ENCODE peak calls at places on chromosomes 6 and 20, in six cellular contexts. One of them, this sample, is unnamed.

GRCh38 chr6:119620846-119621570 is 271.4 kb upstream of the MAN1A1 start:
- DNase-seq in kidney epithelial cell: peak; percentile 48
- DNase-seq in neural progenitor cell: no peak
- DNase-seq in heart right ventricle: no peak
- DNase-seq in Peyer's patch: no peak
- DNase-seq in osteoblast: peak; percentile 29
- DNase-seq in this sample: peak; percentile 94

GRCh38 chr20:52102559-52102958 is 89.0 kb downstream of the ZFP64 start:
- DNase-seq in Peyer's patch: no peak
- DNase-seq in osteoblast: no peak
- DNase-seq in kidney epithelial cell: no peak
- DNase-seq in neural progenitor cell: no peak
- DNase-seq in heart right ventricle: no peak
- DNase-seq in this sample: no peak

GRCh38 chr6:109783245-109783990 is 92.3 kb downstream of the FIG4 start:
- DNase-seq in neural progenitor cell: peak; percentile 76
- DNase-seq in osteoblast: peak; percentile 68
- DNase-seq in Peyer's patch: no peak
- DNase-seq in heart right ventricle: no peak
- DNase-seq in kidney epithelial cell: no peak
- DNase-seq in this sample: no peak

GRCh38 chr6:146689806-146690205 is 91.0 kb downstream of the ADGB start:
- DNase-seq in heart right ventricle: no peak
- DNase-seq in Peyer's patch: no peak
- DNase-seq in osteoblast: no peak
- DNase-seq in kidney epithelial cell: no peak
- DNase-seq in neural progenitor cell: no peak
- DNase-seq in this sample: no peak

GRCh38 chr6:90411292-90411781 is 114.7 kb upstream of the BACH2 start:
- DNase-seq in Peyer's patch: peak; percentile 65
- DNase-seq in kidney epithelial cell: no peak
- DNase-seq in heart right ventricle: no peak
- DNase-seq in neural progenitor cell: no peak
- DNase-seq in osteoblast: no peak
- DNase-seq in this sample: peak; percentile 99

GRCh38 chr20:56487216-56487615 is 18.8 kb downstream of the RTF2 start:
- DNase-seq in neural progenitor cell: no peak
- DNase-seq in kidney epithelial cell: no peak
- DNase-seq in Peyer's patch: no peak
- DNase-seq in osteoblast: no peak
- DNase-seq in heart right ventricle: no peak
- DNase-seq in this sample: no peak

GRCh38 chr20:42795399-42795798 is 394.3 kb downstream of the PTPRT start:
- DNase-seq in neural progenitor cell: no peak
- DNase-seq in osteoblast: no peak
- DNase-seq in Peyer's patch: no peak
- DNase-seq in heart right ventricle: no peak
- DNase-seq in kidney epithelial cell: no peak
- DNase-seq in this sample: no peak

GRCh38 chr6:89966913-89967312 is 72.6 kb downstream of the GJA10 start:
- DNase-seq in kidney epithelial cell: no peak
- DNase-seq in heart right ventricle: no peak
- DNase-seq in osteoblast: no peak
- DNase-seq in Peyer's patch: no peak
- DNase-seq in neural progenitor cell: no peak
- DNase-seq in this sample: no peak

GRCh38 chr20:10490706-10491105 is 55.6 kb downstream of the SLX4IP start:
- DNase-seq in neural progenitor cell: peak; percentile 44
- DNase-seq in osteoblast: no peak
- DNase-seq in heart right ventricle: no peak
- DNase-seq in Peyer's patch: no peak
- DNase-seq in kidney epithelial cell: no peak
- DNase-seq in this sample: no peak

GRCh38 chr20:2816583-2817340 is 598 bp downstream of the TMEM239 start:
- DNase-seq in neural progenitor cell: peak; percentile 33
- DNase-seq in kidney epithelial cell: no peak
- DNase-seq in osteoblast: no peak
- DNase-seq in Peyer's patch: peak; percentile 44
- DNase-seq in heart right ventricle: no peak
- DNase-seq in this sample: no peak

GRCh38 chr6:127634178-127634577 is 57.2 kb downstream of the C6orf58 start:
- DNase-seq in kidney epithelial cell: no peak
- DNase-seq in heart right ventricle: no peak
- DNase-seq in Peyer's patch: no peak
- DNase-seq in osteoblast: no peak
- DNase-seq in neural progenitor cell: no peak
- DNase-seq in this sample: no peak

GRCh38 chr6:99432877-99433276 is 7.8 kb upstream of the PNISR start:
- DNase-seq in kidney epithelial cell: peak; percentile 41
- DNase-seq in heart right ventricle: no peak
- DNase-seq in neural progenitor cell: peak; percentile 36
- DNase-seq in osteoblast: no peak
- DNase-seq in Peyer's patch: no peak
- DNase-seq in this sample: no peak

GRCh38 chr6:94300424-94301144 is 881.2 kb upstream of the EPHA7 start:
- DNase-seq in osteoblast: no peak
- DNase-seq in kidney epithelial cell: no peak
- DNase-seq in heart right ventricle: peak; percentile 75
- DNase-seq in Peyer's patch: no peak
- DNase-seq in neural progenitor cell: no peak
- DNase-seq in this sample: no peak

GRCh38 chr20:23013429-23013828 is 21.7 kb upstream of the SSTR4 start:
- DNase-seq in heart right ventricle: peak; percentile 61
- DNase-seq in kidney epithelial cell: no peak
- DNase-seq in osteoblast: no peak
- DNase-seq in neural progenitor cell: no peak
- DNase-seq in Peyer's patch: no peak
- DNase-seq in this sample: peak; percentile 36

GRCh38 chr6:3943373-3943772 is 94.2 kb downstream of the FAM50B start:
- DNase-seq in kidney epithelial cell: no peak
- DNase-seq in Peyer's patch: no peak
- DNase-seq in neural progenitor cell: no peak
- DNase-seq in heart right ventricle: peak; percentile 43
- DNase-seq in osteoblast: no peak
- DNase-seq in this sample: no peak

GRCh38 chr6:87066449-87067288 is 28.2 kb downstream of the CGA start:
- DNase-seq in osteoblast: peak; percentile 89
- DNase-seq in kidney epithelial cell: peak; percentile 14
- DNase-seq in neural progenitor cell: peak; percentile 68
- DNase-seq in heart right ventricle: peak; percentile 40
- DNase-seq in Peyer's patch: peak; percentile 56
- DNase-seq in this sample: peak; percentile 64

GRCh38 chr6:112988748-112989147 is 641.6 kb downstream of the RFPL4B start:
- DNase-seq in heart right ventricle: no peak
- DNase-seq in neural progenitor cell: no peak
- DNase-seq in osteoblast: no peak
- DNase-seq in kidney epithelial cell: no peak
- DNase-seq in Peyer's patch: no peak
- DNase-seq in this sample: no peak

DNA sequence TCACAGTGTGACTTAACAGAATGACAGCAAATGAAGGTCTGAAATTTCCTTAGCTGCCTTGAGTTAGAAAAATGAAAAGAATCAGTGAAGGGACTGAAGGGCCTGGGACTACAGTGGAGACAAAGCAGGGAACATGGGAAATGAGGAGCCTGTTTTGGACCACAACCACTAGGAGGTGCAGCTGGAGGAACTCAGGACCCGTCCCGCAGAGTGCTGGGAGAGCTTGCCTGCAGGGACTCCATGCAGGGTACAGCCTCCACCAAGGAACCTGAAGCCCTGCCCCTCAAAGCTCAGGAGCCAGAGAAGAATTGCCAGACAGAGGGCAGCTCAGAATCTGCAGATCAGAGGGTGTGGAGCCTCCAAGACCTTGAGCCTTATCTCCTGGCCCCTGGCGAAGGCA is 50.7 kb downstream of the LRFN2 start:
- DNase-seq in osteoblast: no peak
- DNase-seq in kidney epithelial cell: no peak
- DNase-seq in heart right ventricle: no peak
- DNase-seq in neural progenitor cell: peak; percentile 53
- DNase-seq in Peyer's patch: no peak
- DNase-seq in this sample: no peak
- TF ChIP-seq CTCF in osteoblast: no peak
- TF ChIP-seq CTCF in kidney epithelial cell: no peak
- TF ChIP-seq CTCF in heart right ventricle: no peak
- TF ChIP-seq CTCF in neural progenitor cell: peak; percentile 45
- TF ChIP-seq CTCF in Peyer's patch: no peak
- TF ChIP-seq CTCF in this sample: peak; percentile 22

GRCh38 chr6:24935753-24936152 is at the start of gene RIPOR2:
- DNase-seq in kidney epithelial cell: no peak
- DNase-seq in heart right ventricle: no peak
- DNase-seq in Peyer's patch: peak; percentile 87
- DNase-seq in neural progenitor cell: peak; percentile 67
- DNase-seq in osteoblast: no peak
- DNase-seq in this sample: peak; percentile 23

GRCh38 chr6:24933868-24934401 is 1.8 kb downstream of the RIPOR2 start:
- DNase-seq in heart right ventricle: no peak
- DNase-seq in Peyer's patch: peak; percentile 70
- DNase-seq in osteoblast: no peak
- DNase-seq in kidney epithelial cell: no peak
- DNase-seq in neural progenitor cell: peak; percentile 83
- DNase-seq in this sample: peak; percentile 30

GRCh38 chr6:24936641-24937317 is 1.0 kb upstream of the RIPOR2 start:
- DNase-seq in neural progenitor cell: no peak
- DNase-seq in heart right ventricle: no peak
- DNase-seq in Peyer's patch: no peak
- DNase-seq in osteoblast: peak; percentile 30
- DNase-seq in kidney epithelial cell: no peak
- DNase-seq in this sample: peak; percentile 55

GRCh38 chr6:24933266-24933665 is 2.5 kb downstream of the RIPOR2 start:
- DNase-seq in heart right ventricle: no peak
- DNase-seq in Peyer's patch: no peak
- DNase-seq in osteoblast: no peak
- DNase-seq in neural progenitor cell: no peak
- DNase-seq in kidney epithelial cell: no peak
- DNase-seq in this sample: no peak

GRCh38 chr6:24935323-24935722 is 437 bp downstream of the RIPOR2 start:
- DNase-seq in neural progenitor cell: no peak
- DNase-seq in kidney epithelial cell: no peak
- DNase-seq in Peyer's patch: no peak
- DNase-seq in heart right ventricle: no peak
- DNase-seq in osteoblast: peak; percentile 51
- DNase-seq in this sample: peak; percentile 35
- H3K4me3 ChIP-seq in neural progenitor cell: no peak overlapping the region
- H3K4me3 ChIP-seq in kidney epithelial cell: no peak overlapping the region
- H3K4me3 ChIP-seq in Peyer's patch: peak overlapping the region; percentile 42
- H3K4me3 ChIP-seq in heart right ventricle: no peak overlapping the region
- H3K4me3 ChIP-seq in osteoblast: no peak overlapping the region
- H3K4me3 ChIP-seq in this sample: no peak overlapping the region

DNA sequence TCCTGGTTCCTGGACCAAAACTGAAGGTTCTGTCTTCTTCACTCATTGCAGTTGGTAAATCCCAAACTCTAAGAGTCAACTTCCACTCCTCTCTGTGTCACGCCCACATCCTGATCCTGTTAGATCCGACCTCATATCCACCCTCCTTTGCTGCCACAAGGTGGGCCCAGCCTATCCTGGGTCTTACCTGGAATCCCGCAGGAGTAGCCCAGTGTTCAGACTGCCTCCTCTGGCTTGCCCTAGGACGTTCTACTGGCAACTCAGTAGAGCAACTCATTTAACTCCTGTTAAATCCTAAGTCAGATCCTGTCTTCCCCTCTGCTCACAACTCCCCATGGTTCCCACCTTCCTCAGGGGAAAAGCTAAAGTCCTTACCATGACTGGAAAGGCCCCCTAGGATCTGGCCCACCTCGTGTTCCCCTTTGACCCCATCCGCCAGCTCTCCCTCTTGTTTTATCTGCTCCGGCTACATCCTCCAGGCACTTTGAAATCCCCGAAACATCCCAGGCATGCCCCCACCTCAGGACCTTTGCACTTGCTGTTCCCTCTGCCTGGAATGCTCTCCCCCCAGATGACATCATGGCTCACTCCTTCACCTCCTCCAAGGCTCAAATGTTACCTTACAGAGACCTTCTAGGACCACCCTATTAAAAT is 43.9 kb downstream of the TFEB start:
- DNase-seq in osteoblast: peak; percentile 36
- DNase-seq in neural progenitor cell: no peak
- DNase-seq in heart right ventricle: no peak
- DNase-seq in Peyer's patch: no peak
- DNase-seq in kidney epithelial cell: no peak
- DNase-seq in this sample: no peak
- H3K36me3 ChIP-seq in osteoblast: no peaks in the 10 kb centered on the region
- H3K36me3 ChIP-seq in neural progenitor cell: no peaks in the 10 kb centered on the region
- H3K36me3 ChIP-seq in heart right ventricle: no peaks in the 10 kb centered on the region
- H3K36me3 ChIP-seq in Peyer's patch: no peaks in the 10 kb centered on the region
- H3K36me3 ChIP-seq in kidney epithelial cell: no peaks in the 10 kb centered on the region
- H3K36me3 ChIP-seq in this sample: peaks cover 3% of the 10 kb centered on the region

GRCh38 chr6:33963351-33963750 is 159.5 kb upstream of the MLN start:
- DNase-seq in Peyer's patch: peak; percentile 34
- DNase-seq in heart right ventricle: no peak
- DNase-seq in osteoblast: no peak
- DNase-seq in kidney epithelial cell: no peak
- DNase-seq in neural progenitor cell: no peak
- DNase-seq in this sample: no peak
- TF ChIP-seq CTCF in Peyer's patch: no peak
- TF ChIP-seq CTCF in heart right ventricle: no peak
- TF ChIP-seq CTCF in osteoblast: no peak
- TF ChIP-seq CTCF in kidney epithelial cell: no peak
- TF ChIP-seq CTCF in neural progenitor cell: no peak
- TF ChIP-seq CTCF in this sample: no peak

GRCh38 chr6:148345578-148345977 is 2.9 kb downstream of the SASH1 start:
- DNase-seq in Peyer's patch: no peak
- DNase-seq in neural progenitor cell: no peak
- DNase-seq in heart right ventricle: no peak
- DNase-seq in kidney epithelial cell: no peak
- DNase-seq in osteoblast: no peak
- DNase-seq in this sample: no peak
- H3K4me3 ChIP-seq in Peyer's patch: no peak overlapping the region
- H3K4me3 ChIP-seq in neural progenitor cell: no peak overlapping the region
- H3K4me3 ChIP-seq in heart right ventricle: no peak overlapping the region
- H3K4me3 ChIP-seq in kidney epithelial cell: no peak overlapping the region
- H3K4me3 ChIP-seq in osteoblast: no peak overlapping the region
- H3K4me3 ChIP-seq in this sample: no peak overlapping the region

DNA sequence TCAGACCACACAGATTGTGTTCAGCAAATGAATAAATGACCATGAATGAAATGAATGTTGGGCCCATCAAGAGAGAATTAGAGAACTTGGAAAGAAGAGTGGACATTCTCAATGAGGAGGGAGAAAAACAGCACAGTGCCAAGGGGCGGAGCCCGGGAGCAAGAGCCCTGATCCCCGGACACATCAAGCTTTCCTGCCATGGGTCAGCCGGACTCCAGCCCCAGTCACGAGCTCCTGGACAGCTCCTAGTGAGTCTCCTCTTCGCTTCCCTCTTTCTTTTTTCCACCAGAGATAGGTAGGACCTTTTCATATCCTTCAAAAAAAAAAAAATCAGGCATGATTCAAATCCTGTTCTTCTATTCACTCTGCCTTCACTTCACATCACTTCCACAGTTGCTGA is 274.2 kb downstream of the NRN1 start:
- DNase-seq in Peyer's patch: no peak
- DNase-seq in neural progenitor cell: no peak
- DNase-seq in heart right ventricle: no peak
- DNase-seq in kidney epithelial cell: no peak
- DNase-seq in osteoblast: no peak
- DNase-seq in this sample: no peak
- H3K36me3 ChIP-seq in Peyer's patch: no peaks in the 10 kb centered on the region
- H3K36me3 ChIP-seq in neural progenitor cell: no peaks in the 10 kb centered on the region
- H3K36me3 ChIP-seq in heart right ventricle: no peaks in the 10 kb centered on the region
- H3K36me3 ChIP-seq in kidney epithelial cell: no peaks in the 10 kb centered on the region
- H3K36me3 ChIP-seq in osteoblast: no peaks in the 10 kb centered on the region
- H3K36me3 ChIP-seq in this sample: no peaks in the 10 kb centered on the region

GRCh38 chr6:39339111-39339510 is 16.6 kb upstream of the KCNK16 start:
- DNase-seq in osteoblast: peak; percentile 61
- DNase-seq in kidney epithelial cell: no peak
- DNase-seq in neural progenitor cell: no peak
- DNase-seq in heart right ventricle: no peak
- DNase-seq in Peyer's patch: no peak
- DNase-seq in this sample: no peak
- TF ChIP-seq CTCF in osteoblast: no peak
- TF ChIP-seq CTCF in kidney epithelial cell: no peak
- TF ChIP-seq CTCF in neural progenitor cell: no peak
- TF ChIP-seq CTCF in heart right ventricle: no peak
- TF ChIP-seq CTCF in Peyer's patch: no peak
- TF ChIP-seq CTCF in this sample: no peak

This sample was measured in bronchial epithelial cell.